ENCODE peak calls at places on chromosomes 16 and 17, in six cellular contexts. Q, D, M, I, N and O are unnamed samples. For H3K4me1, the result is how much of the 10 kb centered on the place peaks cover.

GRCh38 chr17:9204026-9204425 is 182.7 kb downstream of the NTN1 start:
- DNase-seq in I (no peak), Q (no peak), M (no peak), D (no peak), N (no peak), O (no peak)

GRCh38 chr16:23089111-23089510 is 60.1 kb downstream of the USP31 start:
- DNase-seq in N (no peak), Q (no peak), D (no peak), I (no peak), M (no peak), O (no peak)

GRCh38 chr16:8063151-8063550 is 527.2 kb downstream of the TMEM114 start:
- DNase-seq in I (no peak), Q (no peak), M (no peak), D (no peak), N (no peak), O (no peak)

GRCh38 chr17:4573682-4574081 is 10.6 kb upstream of the SMTNL2 start:
- DNase-seq in D (no peak), N (no peak), M (no peak), I (peak), Q (no peak), O (no peak)

GRCh38 chr17:63136381-63137012 is 170.5 kb downstream of the TANC2 start:
- DNase-seq in N (no peak), D (no peak), Q (no peak), I (no peak), M (no peak), O (no peak)

GRCh38 chr17:76384987-76385891 is 830 bp downstream of the SPHK1 start:
- DNase-seq in M (no peak), Q (peak), N (no peak), I (peak), D (peak), O (peak)

GRCh38 chr17:70527364-70527888 is 358.1 kb downstream of the KCNJ2 start:
- DNase-seq in Q (no peak), D (no peak), N (no peak), M (no peak), I (no peak), O (no peak)

GRCh38 chr16:31111881-31112466 is 3.8 kb downstream of the BCKDK start:
- DNase-seq in D (no peak), I (no peak), Q (no peak), M (no peak), N (no peak), O (no peak)

GRCh38 chr16:72740346-72740745 is 307.6 kb downstream of the ZFHX3 start:
- DNase-seq in Q (no peak), I (no peak), M (no peak), D (no peak), N (no peak), O (no peak)

GRCh38 chr17:13140750-13141149 is 122.9 kb upstream of the ELAC2 start:
- DNase-seq in D (no peak), M (no peak), N (no peak), I (no peak), Q (no peak), O (no peak)

GRCh38 chr17:79835953-79836951 is 3.0 kb downstream of the CBX4 start:
- DNase-seq in M (peak), D (peak), I (peak), Q (peak), N (peak), O (no peak)

GRCh38 chr17:74544991-74545441 is 899 bp downstream of the CD300C start:
- DNase-seq in N (no peak), I (peak), M (no peak), D (no peak), Q (no peak), O (no peak)

GRCh38 chr17:50093807-50094206 is 1.3 kb upstream of the PDK2 start:
- DNase-seq in D (no peak), I (no peak), Q (no peak), N (no peak), M (no peak), O (no peak)

GRCh38 chr16:2598133-2598641 is 60.4 kb downstream of the PDPK1 start:
- DNase-seq in N (no peak), I (peak), Q (no peak), M (peak), D (no peak), O (no peak)

GRCh38 chr16:684961-685696 is 995 bp upstream of the JMJD8 start:
- DNase-seq in D (no peak), Q (peak), M (no peak), N (no peak), I (no peak), O (no peak)

GRCh38 chr16:72620348-72620747 is 427.6 kb downstream of the ZFHX3 start:
- DNase-seq in D (no peak), M (no peak), N (no peak), Q (no peak), I (no peak), O (no peak)

GRCh38 chr17:79749156-79749815 is 18.5 kb downstream of the ENPP7 start:
- DNase-seq in Q (no peak), D (no peak), M (no peak), N (no peak), I (no peak), O (no peak)

GRCh38 chr17:75854881-75855309 is 240 bp downstream of the WBP2 start:
- DNase-seq in N (no peak), I (peak), D (no peak), M (no peak), Q (peak), O (no peak)

GRCh38 chr17:19262650-19263620 is 25.8 kb downstream of the EPN2 start:
- DNase-seq in N (no peak), M (no peak), D (no peak), I (no peak), Q (no peak), O (no peak)

GRCh38 chr17:74190807-74191206 is 12.7 kb upstream of the RPL38 start:
- DNase-seq in I (peak), Q (no peak), M (no peak), D (no peak), N (no peak), O (no peak)

GRCh38 chr17:58997756-58998553 is 108.7 kb downstream of the TRIM37 start:
- DNase-seq in Q (no peak), N (no peak), M (no peak), I (no peak), D (no peak), O (no peak)

GRCh38 chr16:4465977-4466779 is 8.2 kb downstream of the NMRAL1 start:
- DNase-seq in M (no peak), I (no peak), Q (no peak), N (no peak), D (no peak), O (no peak)

GRCh38 chr16:86372193-86372592 is 138.1 kb upstream of the FOXF1 start:
- DNase-seq in I (peak), D (no peak), M (no peak), N (no peak), Q (peak), O (no peak)

GRCh38 chr17:76734080-76734840 is 2.9 kb downstream of the SRSF2 start:
- DNase-seq in I (no peak), N (peak), D (no peak), M (no peak), Q (no peak), O (no peak)

GRCh38 chr17:2704031-2704889 is 7.3 kb downstream of the CLUH start:
- DNase-seq in N (no peak), M (peak), I (peak), D (no peak), Q (peak), O (no peak)

GRCh38 chr17:77838748-77839147 is 119.8 kb upstream of the TNRC6C start:
- DNase-seq in I (peak), Q (no peak), D (no peak), N (no peak), M (no peak), O (no peak)

GRCh38 chr16:85800321-85800669 is 800 bp downstream of the COX4I1 start:
- DNase-seq in Q (no peak), N (peak), I (no peak), M (no peak), D (no peak), O (no peak)

GRCh38 chr17:35716897-35717839 is 14.3 kb upstream of the RASL10B start:
- DNase-seq in M (no peak), D (peak), Q (no peak), N (no peak), I (no peak), O (no peak)

GRCh38 chr17:60579551-60579950 is 20.4 kb upstream of the PPM1D start:
- DNase-seq in M (no peak), N (no peak), Q (no peak), I (no peak), D (no peak), O (no peak)

GRCh38 chr16:88993006-88993787 is 16.2 kb upstream of the CBFA2T3 start:
- DNase-seq in D (no peak), I (no peak), Q (no peak), N (peak), M (no peak), O (no peak)

GRCh38 chr16:11016524-11016988 is 72.2 kb downstream of the CLEC16A start:
- DNase-seq in D (peak), Q (no peak), I (no peak), N (no peak), M (no peak), O (no peak)

GRCh38 chr17:2414665-2415064 is 13.8 kb upstream of the MNT start:
- DNase-seq in I (no peak), Q (no peak), D (no peak), N (no peak), M (no peak), O (no peak)

GRCh38 chr17:44279586-44280344 is 11.8 kb upstream of the SLC4A1 start:
- DNase-seq in N (peak), D (peak), M (no peak), Q (peak), I (peak), O (peak)

GRCh38 chr17:5122586-5123342 is 6.9 kb downstream of the USP6 start:
- DNase-seq in N (no peak), M (no peak), Q (no peak), D (no peak), I (peak), O (peak)

GRCh38 chr17:79362086-79362995 is 248.5 kb downstream of the RBFOX3 start:
- DNase-seq in Q (no peak), I (no peak), M (no peak), N (no peak), D (no peak), O (no peak)

DNA sequence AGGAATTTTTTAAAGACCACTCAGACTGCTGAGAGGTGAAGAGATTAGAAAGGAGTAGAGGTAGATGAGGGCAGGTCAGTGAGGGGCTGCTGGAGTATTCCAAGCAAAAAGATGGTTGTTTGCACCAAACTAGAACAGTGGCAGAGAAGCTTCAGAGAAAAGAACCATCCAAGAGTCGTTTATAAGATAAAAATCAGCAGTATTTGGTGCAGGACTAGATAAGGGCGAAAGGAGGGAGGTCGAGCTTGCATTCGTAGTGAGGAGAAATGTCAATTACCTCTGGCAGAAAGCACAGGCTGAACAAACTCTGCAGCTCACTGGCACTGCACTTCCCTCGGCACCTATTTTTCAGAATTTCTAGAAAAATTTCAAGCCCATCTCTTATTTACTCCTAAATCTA is 9.6 kb downstream of the TEX2 start:
- DNase-seq in D (no peak), N (no peak), I (no peak), M (no peak), Q (no peak), O (no peak)
- H3K4me1 ChIP-seq in D (under half), N (under half), I (under half), M (under half), Q (under half), O (under half)

GRCh38 chr16:79301036-79301435 is 299.5 kb downstream of the MAF start:
- DNase-seq in N (no peak), I (no peak), D (no peak), Q (no peak), M (no peak), O (no peak)
- H3K4me1 ChIP-seq in N (under half), I (under half), D (under half), Q (under half), M (under half), O (under half)

DNA sequence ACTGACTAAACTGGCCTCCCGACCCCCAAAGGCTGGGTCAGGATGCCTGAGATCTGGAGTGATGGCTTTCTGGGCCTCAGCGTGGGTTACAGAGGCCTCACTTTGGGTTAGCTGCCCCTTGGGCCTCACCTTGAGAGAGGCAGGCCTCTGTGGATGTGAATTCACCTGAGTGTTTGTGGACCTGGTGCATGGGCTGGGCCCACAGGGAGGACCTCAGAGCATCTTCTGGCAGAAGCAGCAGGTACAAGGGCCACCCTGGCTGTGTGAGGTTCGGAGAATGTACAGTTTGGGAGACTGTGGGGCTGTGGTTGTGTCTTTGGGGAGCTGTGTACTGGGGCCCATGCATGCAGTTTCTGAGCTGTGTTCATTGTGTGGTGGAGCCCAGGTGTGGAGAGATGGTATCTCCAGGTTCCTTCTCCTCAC is 18.3 kb downstream of the RARA start:
- DNase-seq in N (no peak), D (no peak), Q (no peak), M (no peak), I (no peak), O (no peak)
- H3K4me1 ChIP-seq in N (half or more), D (under half), Q (half or more), M (half or more), I (half or more), O (half or more)

GRCh38 chr16:73813523-73813922 is 483.1 kb upstream of the PSMD7 start:
- DNase-seq in M (no peak), D (no peak), N (no peak), I (no peak), Q (no peak), O (no peak)
- H3K4me1 ChIP-seq in M (under half), D (under half), N (under half), I (under half), Q (under half), O (under half)

GRCh38 chr17:17149520-17150449 is 56.3 kb downstream of the PLD6 start:
- DNase-seq in D (no peak), N (no peak), M (no peak), I (no peak), Q (no peak), O (no peak)

GRCh38 chr17:17150450-17150804 is 55.7 kb downstream of the PLD6 start:
- DNase-seq in N (no peak), I (no peak), D (no peak), M (no peak), Q (no peak), O (no peak)

GRCh38 chr17:17151541-17151940 is 54.6 kb downstream of the PLD6 start:
- DNase-seq in Q (no peak), D (no peak), M (no peak), I (no peak), N (no peak), O (no peak)

GRCh38 chr17:17151962-17152361 is 54.2 kb downstream of the PLD6 start:
- DNase-seq in N (no peak), Q (peak), M (peak), D (no peak), I (peak), O (peak)

DNA sequence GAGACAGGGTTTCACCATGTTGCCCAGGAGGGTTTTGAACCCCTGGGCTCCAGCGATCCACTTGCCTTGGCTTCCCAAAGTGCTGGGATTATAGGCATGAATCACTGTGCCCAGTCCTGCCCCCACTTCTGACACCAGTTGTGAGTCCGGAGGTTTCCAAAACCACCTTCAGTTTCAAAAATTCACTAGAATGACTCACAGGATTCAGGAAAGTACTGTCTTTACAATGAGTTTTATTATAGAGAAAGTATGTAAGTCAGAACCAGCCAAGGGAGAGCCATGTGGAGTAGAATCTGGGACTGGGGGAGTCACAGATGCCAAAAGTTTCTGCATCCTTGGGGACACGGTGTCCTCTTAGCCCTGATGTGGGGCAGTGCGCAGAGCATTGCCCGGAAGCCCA is 55.1 kb downstream of the PLD6 start:
- DNase-seq in I (no peak), D (no peak), N (no peak), Q (no peak), M (no peak), O (no peak)
- H3K4me1 ChIP-seq in I (under half), D (under half), N (under half), Q (under half), M (under half), O (under half)

DNA sequence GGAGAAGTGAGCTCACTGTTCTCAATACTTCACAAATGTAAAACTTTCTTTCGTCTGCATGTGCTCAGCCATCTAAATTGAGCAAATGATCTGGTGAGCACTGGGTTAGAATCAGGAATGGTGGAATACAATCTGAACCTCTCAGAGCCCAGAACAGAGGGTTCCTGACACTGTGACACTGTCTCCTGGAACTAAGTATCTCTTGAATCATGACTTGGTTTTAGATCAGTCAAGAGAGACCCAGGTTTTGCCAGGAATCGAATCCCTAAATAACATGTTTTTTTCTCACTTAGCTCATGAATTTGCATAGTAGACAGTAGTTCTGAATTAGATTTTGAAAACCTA is 49.3 kb downstream of the SF3B3 start:
- DNase-seq in M (no peak), I (no peak), Q (no peak), D (no peak), N (no peak), O (no peak)
- H3K4me1 ChIP-seq in M (under half), I (half or more), Q (under half), D (half or more), N (under half), O (half or more)

GRCh38 chr17:57104461-57105175 is 19.6 kb downstream of the AKAP1 start:
- DNase-seq in N (no peak), Q (no peak), M (no peak), D (no peak), I (no peak), O (no peak)

GRCh38 chr17:57108656-57109392 is 23.8 kb downstream of the AKAP1 start:
- DNase-seq in Q (no peak), N (no peak), D (no peak), M (no peak), I (no peak), O (no peak)

GRCh38 chr17:57106836-57107497 is 21.9 kb downstream of the AKAP1 start:
- DNase-seq in Q (no peak), I (no peak), M (no peak), N (no peak), D (no peak), O (no peak)

GRCh38 chr17:57107498-57108101 is 22.6 kb downstream of the AKAP1 start:
- DNase-seq in M (no peak), N (no peak), D (peak), Q (peak), I (peak), O (no peak)

GRCh38 chr17:57106107-57106835 is 21.2 kb downstream of the AKAP1 start:
- DNase-seq in I (no peak), D (no peak), N (no peak), Q (no peak), M (no peak), O (no peak)
- H3K4me1 ChIP-seq in I (under half), D (under half), N (under half), Q (under half), M (under half), O (under half)